ENCODE peak calls at places on chromosomes 16 and 17, in four cellular contexts. F is AG04450, N is AG09309, X is fibroblast of villous mesenchyme. S is an unnamed sample.
A peak's percentile ranks its signal among the peaks of the same experiment; 100 is the strongest.

GRCh38 chr16:65789148-65789545 is 577.3 kb upstream of the CDH5 start:
- DNase-seq in F (no peak), N (no peak), X (no peak), S (no peak)

GRCh38 chr16:69084301-69084700 is 21.2 kb upstream of the HAS3 start:
- DNase-seq in F (no peak), N (no peak), X (no peak), S (peak; percentile 59)

GRCh38 chr16:12406840-12407690 is 396.6 kb downstream of the CPPED1 start:
- DNase-seq in F (no peak), N (no peak), X (peak; percentile 9), S (no peak)

GRCh38 chr16:66859397-66860068 is 15.3 kb downstream of the CA7 start:
- DNase-seq in F (no peak), N (no peak), X (no peak), S (no peak)

GRCh38 chr17:15092762-15093161 is 172.4 kb downstream of the PMP22 start:
- DNase-seq in F (no peak), N (peak; percentile 3), X (no peak), S (peak; percentile 41)

GRCh38 chr16:21613361-21613760 is 14.0 kb downstream of the METTL9 start:
- DNase-seq in F (no peak), N (no peak), X (no peak), S (no peak)

GRCh38 chr16:79607587-79607986 is 7.0 kb upstream of the MAF start:
- DNase-seq in F (no peak), N (peak; percentile 29), X (peak; percentile 38), S (peak; percentile 68)

GRCh38 chr17:50630524-50631194 is 4.0 kb upstream of the ABCC3 start:
- DNase-seq in F (no peak), N (no peak), X (no peak), S (peak; percentile 50)

GRCh38 chr17:62925267-62925836 is 40.7 kb upstream of the TANC2 start:
- DNase-seq in F (no peak), N (no peak), X (no peak), S (peak; percentile 37)

GRCh38 chr16:23768581-23768980 is 13.8 kb downstream of the CHP2 start:
- DNase-seq in F (no peak), N (no peak), X (no peak), S (no peak)

GRCh38 chr17:33381201-33381600 is 88.1 kb upstream of the ASIC2 start:
- DNase-seq in F (no peak), N (no peak), X (peak; percentile 16), S (no peak)

GRCh38 chr16:80527297-80527696 is 13.5 kb upstream of the DYNLRB2 start:
- DNase-seq in F (no peak), N (no peak), X (peak; percentile 49), S (peak; percentile 13)

GRCh38 chr16:31360296-31360695 is 5.3 kb downstream of the ITGAX start:
- DNase-seq in F (no peak), N (no peak), X (no peak), S (no peak)

GRCh38 chr16:46885960-46886763 is 2.0 kb downstream of the GPT2 start:
- DNase-seq in F (peak; percentile 26), N (no peak), X (peak; percentile 85), S (no peak)
- H3K4me3 ChIP-seq in F (peak overlapping the region; percentile 92), N (no peak overlapping the region), X (peak overlapping the region; percentile 89), S (no peak overlapping the region)

DNA sequence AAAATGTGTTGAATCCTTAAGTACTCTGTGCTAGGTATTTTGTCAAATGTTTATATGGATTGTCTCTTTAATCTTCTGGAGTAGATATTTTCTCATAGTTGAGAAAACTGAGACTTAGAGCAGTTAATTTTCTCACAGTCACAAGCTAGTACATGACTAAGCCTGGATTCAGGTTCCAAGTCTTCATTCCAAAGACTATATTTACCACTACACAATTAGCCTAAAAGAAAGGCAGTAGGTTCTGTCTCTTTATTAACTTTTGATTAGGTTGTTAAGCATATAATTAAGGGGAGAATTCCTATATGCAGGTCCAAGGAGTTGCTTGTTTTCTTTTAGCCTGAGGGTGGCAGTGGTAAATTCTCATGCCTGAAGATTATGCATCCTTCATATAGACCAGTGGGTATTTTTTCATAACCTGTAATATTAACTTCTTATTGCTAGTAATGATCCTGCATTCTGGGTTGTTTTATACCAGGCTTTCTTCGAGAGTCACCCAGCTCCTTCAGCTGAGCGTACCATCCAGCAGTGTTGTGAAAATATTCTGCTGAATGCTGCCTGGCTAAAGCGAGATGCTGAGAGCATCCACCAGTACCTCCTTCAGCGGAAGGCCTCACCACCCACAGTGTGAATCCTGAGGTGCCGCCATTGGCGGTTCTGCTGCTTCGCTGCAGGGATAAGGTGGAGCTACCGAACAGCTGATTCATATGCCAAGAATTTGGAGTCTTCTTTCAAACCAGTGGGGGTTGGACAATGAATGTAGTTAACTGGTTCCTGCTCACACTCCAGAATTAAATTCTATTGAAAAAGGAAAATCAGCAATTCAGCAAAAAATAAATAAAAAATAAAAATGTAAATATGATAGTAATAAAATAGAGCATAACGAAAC is 28.2 kb upstream of the KPNB1 start:
- DNase-seq in F (peak; percentile 69), N (peak; percentile 69), X (peak; percentile 88), S (peak; percentile 89)
- TF ChIP-seq CTCF in F (no peak), N (peak; percentile 2), X (peak; percentile 6), S (no peak)

GRCh38 chr16:49754495-49755290 is 101.2 kb downstream of the ZNF423 start:
- DNase-seq in F (no peak), N (no peak), X (no peak), S (peak; percentile 48)
- H3K4me3 ChIP-seq in F (no peak overlapping the region), N (peak overlapping the region; percentile 39), X (no peak overlapping the region), S (peak overlapping the region; percentile 33)

DNA sequence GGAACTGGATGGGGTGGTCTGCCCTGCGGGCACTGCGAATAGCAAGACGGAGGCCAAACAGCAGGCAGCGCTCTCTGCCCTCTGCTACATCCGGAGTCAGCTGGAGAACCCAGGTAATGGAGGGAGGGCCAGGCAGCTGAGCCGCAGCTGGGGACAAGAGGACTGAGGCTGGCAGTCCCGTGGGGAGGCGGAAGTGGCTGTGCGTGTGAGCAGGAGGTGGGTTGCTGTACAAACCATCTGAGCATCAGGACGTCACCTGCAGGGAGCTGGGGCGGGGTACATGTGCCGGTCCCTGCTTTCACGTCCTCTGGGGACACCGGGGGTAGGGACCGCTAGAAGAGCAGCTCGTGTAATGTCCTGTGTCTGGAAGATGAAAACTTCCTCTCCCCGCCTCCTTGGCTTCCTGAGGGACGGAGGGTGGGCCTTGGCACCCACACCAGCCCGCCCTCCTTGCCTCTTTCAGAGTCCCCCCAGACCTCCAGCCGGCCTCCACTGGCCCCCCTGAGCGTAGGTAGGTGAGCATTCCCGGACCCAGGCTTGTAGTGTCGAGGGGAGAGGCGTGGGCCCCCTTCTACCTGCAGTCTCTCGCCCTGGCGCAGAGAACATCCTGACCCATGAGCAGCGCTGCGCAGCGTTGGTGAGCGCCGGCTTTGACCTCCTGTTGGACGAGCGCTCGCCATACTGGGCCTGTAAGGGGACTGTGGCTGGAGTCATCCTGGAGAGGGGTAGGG is 3.7 kb downstream of the ADAD2 start:
- DNase-seq in F (no peak), N (no peak), X (no peak), S (no peak)
- TF ChIP-seq CTCF in F (no peak), N (no peak), X (no peak), S (no peak)

DNA sequence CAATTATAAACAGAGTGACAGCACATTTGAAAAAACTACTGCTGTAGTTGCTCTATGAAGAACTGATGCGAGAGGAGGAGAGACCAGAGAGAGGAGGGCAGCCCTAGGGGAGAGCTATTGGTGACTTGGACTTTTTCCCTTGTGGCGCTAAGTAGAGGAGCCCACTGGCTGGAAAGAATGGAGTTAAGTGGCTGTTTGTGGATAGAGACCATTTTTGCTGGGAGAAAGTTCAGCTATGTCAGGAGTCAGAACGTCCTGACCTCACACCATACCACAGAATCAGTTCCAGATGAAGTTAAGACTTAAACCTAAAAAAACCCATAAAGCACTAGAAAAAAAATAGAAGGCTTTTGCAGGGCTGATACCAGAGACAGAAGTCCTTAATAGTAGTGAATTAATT is 2.0 kb downstream of the POLR2A start:
- DNase-seq in F (no peak), N (no peak), X (peak; percentile 66), S (peak; percentile 62)
- H3K4me3 ChIP-seq in F (peak overlapping the region; percentile 58), N (peak overlapping the region; percentile 57), X (peak overlapping the region; percentile 62), S (peak overlapping the region; percentile 95)

GRCh38 chr16:58280146-58280845 is 14.5 kb downstream of the PRSS54 start:
- DNase-seq in F (no peak), N (no peak), X (no peak), S (no peak)
- TF ChIP-seq CTCF in F (no peak), N (no peak), X (no peak), S (no peak)

S was measured in foreskin fibroblast.